ENCODE peak calls at places on chromosomes 3 and 15, in six cellular contexts. Q, C, Y, L, P and U are unnamed samples.
A peak's percentile ranks its signal among the peaks of the same experiment; 100 is the strongest.

GRCh38 chr3:104796556-104796955 is 570.2 kb upstream of the ALCAM start:
- DNase-seq in Q (no peak), C (no peak), Y (no peak), L (no peak), P (no peak), U (peak; percentile 18)

GRCh38 chr3:106004137-106004600 is 135.4 kb upstream of the CBLB start:
- DNase-seq in Q (peak; percentile 92), C (no peak), Y (peak; percentile 44), L (no peak), P (no peak), U (peak; percentile 95)

GRCh38 chr3:179558742-179559364 is 3.9 kb upstream of the ACTL6A start:
- DNase-seq in Q (peak; percentile 85), C (peak; percentile 73), Y (peak; percentile 68), L (peak; percentile 90), P (peak; percentile 87), U (peak; percentile 94)

GRCh38 chr3:43053291-43053690 is 52.6 kb downstream of the POMGNT2 start:
- DNase-seq in Q (no peak), C (no peak), Y (no peak), L (peak; percentile 34), P (no peak), U (no peak)

GRCh38 chr3:115792206-115792955 is 169.1 kb downstream of the GAP43 start:
- DNase-seq in Q (peak; percentile 28), C (no peak), Y (peak; percentile 72), L (no peak), P (peak; percentile 55), U (peak; percentile 37)

GRCh38 chr3:25493786-25494185 is 65.7 kb downstream of the RARB start:
- DNase-seq in Q (peak; percentile 93), C (no peak), Y (peak; percentile 23), L (no peak), P (no peak), U (peak; percentile 94)

GRCh38 chr15:85646538-85647091 is 148.1 kb downstream of the KLHL25 start:
- DNase-seq in Q (no peak), C (peak; percentile 15), Y (no peak), L (no peak), P (peak; percentile 38), U (peak; percentile 88)

GRCh38 chr3:77254967-77255831 is 215.3 kb downstream of the ROBO2 start:
- DNase-seq in Q (peak; percentile 13), C (peak; percentile 69), Y (peak; percentile 52), L (peak; percentile 78), P (peak; percentile 82), U (peak; percentile 84)

GRCh38 chr15:77543159-77543882 is 89.4 kb downstream of the LINGO1 start:
- DNase-seq in Q (peak; percentile 87), C (peak; percentile 92), Y (peak; percentile 89), L (peak; percentile 96), P (peak; percentile 94), U (peak; percentile 89)

GRCh38 chr15:32844118-32844711 is 126.4 kb downstream of the GREM1 start:
- DNase-seq in Q (peak; percentile 72), C (no peak), Y (peak; percentile 69), L (no peak), P (peak; percentile 68), U (peak; percentile 81)

GRCh38 chr3:48826451-48826850 is 21.2 kb downstream of the PRKAR2A start:
- DNase-seq in Q (peak; percentile 97), C (no peak), Y (no peak), L (no peak), P (peak; percentile 87), U (peak; percentile 95)

GRCh38 chr3:170869240-170869592 is 779 bp downstream of the RPL22L1 start:
- DNase-seq in Q (no peak), C (no peak), Y (no peak), L (no peak), P (no peak), U (no peak)

GRCh38 chr3:56818156-56818985 is 16.6 kb upstream of the ARHGEF3 start:
- DNase-seq in Q (no peak), C (no peak), Y (no peak), L (no peak), P (no peak), U (no peak)

GRCh38 chr3:184338538-184338945 is 1.1 kb downstream of the FAM131A start:
- DNase-seq in Q (peak; percentile 86), C (peak; percentile 96), Y (no peak), L (peak; percentile 93), P (peak; percentile 82), U (peak; percentile 88)

GRCh38 chr15:36877796-36878744 is 222.3 kb downstream of the MEIS2 start:
- DNase-seq in Q (no peak), C (no peak), Y (no peak), L (peak; percentile 74), P (no peak), U (no peak)

GRCh38 chr15:35697549-35698299 is 151.8 kb upstream of the DPH6 start:
- DNase-seq in Q (peak; percentile 78), C (no peak), Y (peak; percentile 17), L (peak; percentile 58), P (peak; percentile 36), U (peak; percentile 87)

GRCh38 chr3:185958626-185959025 is 20.8 kb upstream of the TRA2B start:
- DNase-seq in Q (peak; percentile 69), C (no peak), Y (no peak), L (no peak), P (peak; percentile 14), U (no peak)

GRCh38 chr3:81886081-81886480 is 124.6 kb upstream of the GBE1 start:
- DNase-seq in Q (peak; percentile 4), C (no peak), Y (no peak), L (no peak), P (peak; percentile 69), U (no peak)

GRCh38 chr3:195566797-195567196 is 16.9 kb downstream of the APOD start:
- DNase-seq in Q (no peak), C (peak; percentile 75), Y (no peak), L (no peak), P (no peak), U (no peak)

GRCh38 chr3:115464036-115464435 is 159.3 kb upstream of the GAP43 start:
- DNase-seq in Q (no peak), C (no peak), Y (no peak), L (no peak), P (no peak), U (no peak)

GRCh38 chr15:31598620-31599019 is 272.0 kb downstream of the KLF13 start:
- DNase-seq in Q (no peak), C (no peak), Y (no peak), L (peak; percentile 92), P (no peak), U (peak; percentile 4)

GRCh38 chr3:139520028-139520737 is 19.4 kb downstream of the RBP1 start:
- DNase-seq in Q (peak; percentile 51), C (peak; percentile 25), Y (peak; percentile 52), L (peak; percentile 86), P (no peak), U (peak; percentile 72)

GRCh38 chr3:107994181-107994580 is 96.7 kb downstream of the CD47 start:
- DNase-seq in Q (no peak), C (no peak), Y (no peak), L (no peak), P (no peak), U (no peak)

DNA sequence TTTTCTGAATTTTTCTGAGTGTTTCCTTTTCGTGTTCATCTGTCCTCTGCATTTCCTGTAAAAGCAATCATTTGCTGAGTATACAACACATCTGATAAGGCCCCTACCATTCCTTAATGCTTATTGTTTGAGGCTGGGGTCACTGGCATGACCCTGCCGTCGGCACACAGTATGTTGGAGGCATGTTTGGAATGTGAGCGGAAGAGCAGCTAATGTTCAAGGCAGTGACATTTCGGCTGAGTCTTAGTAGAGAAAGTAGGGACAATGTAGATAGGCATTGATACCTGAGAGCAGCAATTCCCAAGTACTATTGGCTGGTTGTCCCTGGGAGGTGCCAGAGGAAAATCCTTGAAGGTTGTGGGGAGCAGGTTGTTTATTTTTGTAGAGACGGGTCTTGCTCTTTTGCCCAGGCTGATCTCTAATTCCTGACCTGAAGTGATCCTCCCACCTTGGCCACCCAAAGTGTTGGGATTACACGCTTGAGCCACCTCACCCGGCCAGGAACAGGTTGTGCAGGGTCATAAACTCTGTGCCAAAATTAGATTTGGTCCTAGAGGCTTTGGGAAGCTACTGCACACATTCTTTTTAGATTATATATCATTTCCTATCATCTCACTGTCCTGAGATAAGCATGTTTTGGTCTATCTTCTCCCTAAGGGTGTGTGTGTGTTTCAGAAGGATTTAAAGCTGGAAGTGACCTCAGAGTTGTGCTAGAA is 13.5 kb downstream of the PTPN23 start:
- DNase-seq in Q (peak; percentile 22), C (no peak), Y (no peak), L (no peak), P (peak; percentile 56), U (peak; percentile 73)
- H3K4me3 ChIP-seq in Q (no peak overlapping the region), C (no peak overlapping the region), Y (no peak overlapping the region), L (peak overlapping the region; percentile 66), P (no peak overlapping the region), U (no peak overlapping the region)

DNA sequence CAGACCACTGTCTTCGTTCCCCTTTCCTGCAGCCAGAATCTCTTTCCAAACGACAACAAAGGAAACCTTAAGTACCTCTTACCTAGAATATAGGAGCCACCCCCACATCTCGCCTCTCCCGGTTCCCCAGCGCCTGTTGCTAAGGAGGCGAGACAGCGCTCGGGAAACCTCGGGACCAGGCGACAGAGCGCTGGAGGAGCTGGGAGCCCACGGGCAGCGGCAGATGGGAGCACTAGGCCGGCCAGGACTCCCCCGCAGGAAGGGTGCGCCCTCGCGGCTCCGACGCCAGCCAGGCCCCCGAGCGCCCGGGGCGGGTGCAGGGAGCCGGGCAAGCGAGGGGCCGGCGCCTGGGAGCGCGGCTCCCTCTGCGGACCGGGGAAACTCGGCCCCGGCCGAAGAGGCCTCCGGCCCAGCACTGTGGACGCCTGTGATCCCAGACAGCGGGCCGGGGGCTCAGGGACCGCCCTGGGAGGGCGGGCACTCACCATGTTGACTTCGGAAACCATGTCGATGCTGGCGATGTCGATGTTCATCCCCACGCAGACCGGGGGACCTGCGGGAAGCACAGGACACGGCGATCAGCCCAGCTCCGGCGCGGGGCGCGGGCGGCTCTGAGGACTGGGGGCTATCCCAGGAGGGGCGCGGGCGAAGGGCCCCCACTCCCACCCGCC is 814 bp downstream of the GABRB3 start:
- DNase-seq in Q (no peak), C (peak; percentile 63), Y (peak; percentile 52), L (no peak), P (peak; percentile 6), U (no peak)
- H3K4me3 ChIP-seq in Q (no peak overlapping the region), C (peak overlapping the region; percentile 73), Y (peak overlapping the region; percentile 84), L (peak overlapping the region; percentile 91), P (no peak overlapping the region), U (no peak overlapping the region)

GRCh38 chr3:146306024-146306423 is 55.1 kb upstream of the PLSCR4 start:
- DNase-seq in Q (no peak), C (no peak), Y (no peak), L (no peak), P (no peak), U (no peak)
- H3K4me3 ChIP-seq in Q (no peak overlapping the region), C (no peak overlapping the region), Y (no peak overlapping the region), L (no peak overlapping the region), P (no peak overlapping the region), U (no peak overlapping the region)

DNA sequence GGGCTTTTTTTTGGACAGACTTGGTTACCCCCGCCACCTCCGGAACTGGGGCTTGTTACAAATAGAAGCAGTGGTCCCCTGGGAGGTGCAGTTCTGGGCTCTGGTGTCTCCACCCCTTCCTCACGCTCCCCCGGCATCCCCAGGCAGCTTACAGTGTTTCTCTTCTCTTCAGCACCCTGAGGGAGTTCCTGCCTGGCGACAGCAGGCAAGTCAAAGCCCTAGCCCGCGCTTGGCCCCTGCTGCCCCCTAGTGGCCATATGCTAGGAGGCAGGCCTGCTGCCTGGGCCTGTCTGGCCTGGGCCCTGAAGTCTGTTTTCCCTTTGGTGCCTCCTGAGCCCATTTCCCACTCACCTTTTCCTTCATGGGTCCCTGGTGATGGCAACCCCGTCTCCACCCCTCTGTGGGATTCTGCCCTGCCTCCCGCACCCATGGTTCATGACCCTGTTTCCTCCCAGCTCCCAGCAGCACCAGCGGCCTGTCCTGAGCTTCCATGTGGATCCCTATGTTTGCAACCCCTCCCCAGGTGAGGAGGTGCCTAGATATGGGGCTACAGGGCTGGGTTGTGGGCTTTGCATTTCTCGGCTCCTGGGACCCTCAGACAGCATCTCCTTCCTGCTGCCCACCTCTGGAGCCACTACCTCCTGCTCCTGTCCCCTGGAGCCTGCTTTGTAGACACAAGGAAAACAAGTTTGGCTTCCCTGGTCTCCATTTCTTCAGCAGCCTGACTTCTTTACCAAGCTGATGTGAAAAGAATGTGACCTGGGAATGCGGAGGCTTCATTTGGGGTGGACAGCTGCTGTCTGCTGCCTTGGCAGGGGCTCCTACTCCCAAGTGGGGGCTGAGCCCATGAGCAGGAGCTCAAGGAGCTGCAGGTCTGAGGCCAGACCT is 2.2 kb downstream of the SNX22 start:
- DNase-seq in Q (peak; percentile 84), C (peak; percentile 94), Y (peak; percentile 90), L (peak; percentile 99), P (peak; percentile 94), U (peak; percentile 91)
- H3K4me3 ChIP-seq in Q (no peak overlapping the region), C (peak overlapping the region; percentile 32), Y (no peak overlapping the region), L (no peak overlapping the region), P (no peak overlapping the region), U (no peak overlapping the region)